ENCODE peak calls at places on chromosomes 11 and 22, in six cellular contexts. U, W, G, P, H and T are unnamed samples. For H3K4me1, the result is how much of the 10 kb centered on the place peaks cover.

GRCh38 chr22:40855960-40856512 is 403 bp downstream of the ST13 start:
- DNase-seq in U (no peak), W (no peak), G (peak), P (no peak), H (no peak), T (peak)

GRCh38 chr22:48793949-48794348 is 1033.7 kb downstream of the BRD1 start:
- DNase-seq in U (no peak), W (no peak), G (no peak), P (no peak), H (no peak), T (no peak)

GRCh38 chr11:57639321-57640067 is 10.2 kb downstream of the YPEL4 start:
- DNase-seq in U (no peak), W (peak), G (peak), P (no peak), H (no peak), T (no peak)

GRCh38 chr11:125236072-125236825 is 71.7 kb downstream of the PKNOX2 start:
- DNase-seq in U (no peak), W (no peak), G (no peak), P (no peak), H (no peak), T (no peak)

GRCh38 chr11:110598725-110599124 is 113.5 kb downstream of the ARHGAP20 start:
- DNase-seq in U (no peak), W (no peak), G (no peak), P (no peak), H (no peak), T (no peak)

GRCh38 chr11:86706341-86707131 is 34.1 kb upstream of the ME3 start:
- DNase-seq in U (no peak), W (peak), G (no peak), P (no peak), H (no peak), T (no peak)

GRCh38 chr11:65425105-65425970 is 2.7 kb downstream of the NEAT1 start:
- DNase-seq in U (no peak), W (no peak), G (peak), P (peak), H (no peak), T (no peak)

GRCh38 chr11:64076764-64077163 is 41.0 kb downstream of the FLRT1 start:
- DNase-seq in U (no peak), W (no peak), G (no peak), P (no peak), H (no peak), T (no peak)

GRCh38 chr11:41917900-41918299 is 458.4 kb upstream of the LRRC4C start:
- DNase-seq in U (no peak), W (no peak), G (no peak), P (no peak), H (no peak), T (no peak)

GRCh38 chr11:554824-555499 is 5.6 kb downstream of the LMNTD2 start:
- DNase-seq in U (peak), W (peak), G (peak), P (peak), H (peak), T (no peak)

GRCh38 chr22:34587357-34588356 is 478.3 kb upstream of the ISX start:
- DNase-seq in U (no peak), W (no peak), G (no peak), P (no peak), H (peak), T (peak)

GRCh38 chr22:34592341-34592740 is 473.6 kb upstream of the ISX start:
- DNase-seq in U (no peak), W (no peak), G (no peak), P (no peak), H (no peak), T (no peak)

GRCh38 chr22:34588893-34589545 is 476.9 kb upstream of the ISX start:
- DNase-seq in U (no peak), W (no peak), G (no peak), P (no peak), H (no peak), T (no peak)
- TF ChIP-seq CTCF in U (no peak), W (no peak), G (no peak), P (no peak), H (no peak), T (no peak)

GRCh38 chr22:50267591-50268390 is 2.4 kb downstream of the MAPK11 start:
- DNase-seq in U (no peak), W (no peak), G (peak), P (peak), H (peak), T (no peak)
- H3K27ac ChIP-seq in U (peak), W (no peak), G (no peak), P (no peak), H (no peak), T (no peak)

DNA sequence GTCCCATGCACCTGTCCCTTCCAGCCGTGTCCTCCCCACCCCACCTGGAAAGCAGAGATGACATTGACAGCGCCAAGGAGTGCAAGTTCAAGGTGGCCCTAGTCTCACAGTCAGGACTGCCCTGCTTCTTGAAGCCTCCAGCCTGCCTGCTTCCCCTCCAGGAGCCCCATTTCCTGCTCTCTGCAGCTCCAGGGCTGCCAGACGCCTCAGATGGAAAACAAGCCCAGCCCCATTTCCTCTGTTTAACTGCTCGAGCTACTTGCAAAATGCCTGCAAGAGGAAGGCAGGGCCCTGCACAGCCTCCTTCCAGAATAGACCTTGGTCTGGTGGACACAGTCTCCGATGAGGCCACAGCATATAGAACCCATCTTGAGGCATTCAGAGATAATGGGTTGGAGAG is 5.0 kb upstream of the DGKZ start:
- DNase-seq in U (no peak), W (no peak), G (no peak), P (no peak), H (no peak), T (no peak)
- H3K4me1 ChIP-seq in U (under half), W (under half), G (under half), P (under half), H (under half), T (under half)

GRCh38 chr11:14374922-14375630 is 16.1 kb upstream of the RRAS2 start:
- DNase-seq in U (no peak), W (no peak), G (no peak), P (no peak), H (no peak), T (no peak)
- TF ChIP-seq CTCF in U (no peak), W (peak), G (peak), P (no peak), H (no peak), T (peak)